ENCODE peak calls at places on chromosomes 13 and 19, in eight cellular contexts. One of them, this sample, is unnamed. For H3K36me3, the result is how much of the 10 kb centered on the place peaks cover.

GRCh38 chr13:109938255-109938936 is 152.0 kb upstream of the IRS2 start:
- DNase-seq in breast epithelium: no peak
- DNase-seq in heart right ventricle: no peak
- DNase-seq in right lobe of liver: no peak
- DNase-seq in lower lobe of right lung: no peak
- DNase-seq in fibroblast of lung: peak
- DNase-seq in SJCRH30: no peak
- DNase-seq in transverse colon: no peak
- DNase-seq in this sample: no peak

GRCh38 chr13:44147648-44148047 is 226.0 kb upstream of the SERP2 start:
- DNase-seq in SJCRH30: no peak
- DNase-seq in transverse colon: no peak
- DNase-seq in breast epithelium: no peak
- DNase-seq in right lobe of liver: no peak
- DNase-seq in heart right ventricle: no peak
- DNase-seq in lower lobe of right lung: no peak
- DNase-seq in fibroblast of lung: no peak
- DNase-seq in this sample: no peak

GRCh38 chr13:40611004-40611403 is 55.4 kb downstream of the FOXO1 start:
- DNase-seq in heart right ventricle: no peak
- DNase-seq in lower lobe of right lung: no peak
- DNase-seq in breast epithelium: no peak
- DNase-seq in SJCRH30: no peak
- DNase-seq in transverse colon: no peak
- DNase-seq in right lobe of liver: no peak
- DNase-seq in fibroblast of lung: no peak
- DNase-seq in this sample: no peak

GRCh38 chr13:109344552-109345157 is 441.7 kb downstream of the IRS2 start:
- DNase-seq in fibroblast of lung: peak
- DNase-seq in transverse colon: no peak
- DNase-seq in heart right ventricle: no peak
- DNase-seq in SJCRH30: peak
- DNase-seq in breast epithelium: no peak
- DNase-seq in lower lobe of right lung: no peak
- DNase-seq in right lobe of liver: no peak
- DNase-seq in this sample: no peak

GRCh38 chr19:57088125-57088524 is 31.7 kb upstream of the USP29 start:
- DNase-seq in fibroblast of lung: no peak
- DNase-seq in transverse colon: no peak
- DNase-seq in right lobe of liver: no peak
- DNase-seq in SJCRH30: peak
- DNase-seq in heart right ventricle: no peak
- DNase-seq in breast epithelium: no peak
- DNase-seq in lower lobe of right lung: no peak
- DNase-seq in this sample: no peak

GRCh38 chr19:4138445-4138844 is 14.5 kb upstream of the MAP2K2 start:
- DNase-seq in heart right ventricle: no peak
- DNase-seq in SJCRH30: no peak
- DNase-seq in transverse colon: no peak
- DNase-seq in breast epithelium: no peak
- DNase-seq in right lobe of liver: no peak
- DNase-seq in lower lobe of right lung: no peak
- DNase-seq in fibroblast of lung: no peak
- DNase-seq in this sample: no peak

GRCh38 chr19:45975296-45975695 is 1.6 kb upstream of the NOVA2 start:
- DNase-seq in transverse colon: no peak
- DNase-seq in breast epithelium: no peak
- DNase-seq in lower lobe of right lung: no peak
- DNase-seq in SJCRH30: no peak
- DNase-seq in fibroblast of lung: no peak
- DNase-seq in right lobe of liver: no peak
- DNase-seq in heart right ventricle: no peak
- DNase-seq in this sample: no peak

GRCh38 chr13:29474991-29475390 is 120.5 kb downstream of the SLC7A1 start:
- DNase-seq in SJCRH30: peak
- DNase-seq in breast epithelium: no peak
- DNase-seq in heart right ventricle: no peak
- DNase-seq in fibroblast of lung: peak
- DNase-seq in transverse colon: no peak
- DNase-seq in right lobe of liver: no peak
- DNase-seq in lower lobe of right lung: no peak
- DNase-seq in this sample: no peak

GRCh38 chr13:73428137-73428536 is 369.3 kb downstream of the KLF5 start:
- DNase-seq in fibroblast of lung: peak
- DNase-seq in breast epithelium: no peak
- DNase-seq in SJCRH30: no peak
- DNase-seq in right lobe of liver: no peak
- DNase-seq in transverse colon: no peak
- DNase-seq in lower lobe of right lung: no peak
- DNase-seq in heart right ventricle: no peak
- DNase-seq in this sample: no peak

GRCh38 chr13:95724252-95724651 is 47.3 kb downstream of the DNAJC3 start:
- DNase-seq in lower lobe of right lung: no peak
- DNase-seq in breast epithelium: no peak
- DNase-seq in right lobe of liver: no peak
- DNase-seq in SJCRH30: no peak
- DNase-seq in heart right ventricle: no peak
- DNase-seq in fibroblast of lung: no peak
- DNase-seq in transverse colon: no peak
- DNase-seq in this sample: no peak

GRCh38 chr13:60425332-60425731 is 28.3 kb downstream of the TDRD3 start:
- DNase-seq in breast epithelium: no peak
- DNase-seq in transverse colon: no peak
- DNase-seq in SJCRH30: no peak
- DNase-seq in right lobe of liver: no peak
- DNase-seq in heart right ventricle: no peak
- DNase-seq in lower lobe of right lung: no peak
- DNase-seq in fibroblast of lung: no peak
- DNase-seq in this sample: no peak

GRCh38 chr19:4713384-4713951 is 10.2 kb downstream of the DPP9 start:
- DNase-seq in right lobe of liver: peak
- DNase-seq in SJCRH30: no peak
- DNase-seq in breast epithelium: peak
- DNase-seq in fibroblast of lung: peak
- DNase-seq in transverse colon: peak
- DNase-seq in lower lobe of right lung: no peak
- DNase-seq in heart right ventricle: peak
- DNase-seq in this sample: peak

GRCh38 chr19:5628919-5629481 is 6.1 kb downstream of the SAFB start:
- DNase-seq in SJCRH30: no peak
- DNase-seq in right lobe of liver: no peak
- DNase-seq in fibroblast of lung: no peak
- DNase-seq in lower lobe of right lung: no peak
- DNase-seq in heart right ventricle: no peak
- DNase-seq in transverse colon: no peak
- DNase-seq in breast epithelium: no peak
- DNase-seq in this sample: no peak

GRCh38 chr19:12872941-12873890 is 8.0 kb downstream of the DNASE2 start:
- DNase-seq in SJCRH30: peak
- DNase-seq in fibroblast of lung: peak
- DNase-seq in lower lobe of right lung: peak
- DNase-seq in breast epithelium: peak
- DNase-seq in heart right ventricle: peak
- DNase-seq in transverse colon: peak
- DNase-seq in right lobe of liver: peak
- DNase-seq in this sample: no peak

GRCh38 chr19:35937345-35938281 is 1.4 kb downstream of the LRFN3 start:
- DNase-seq in transverse colon: no peak
- DNase-seq in SJCRH30: no peak
- DNase-seq in breast epithelium: no peak
- DNase-seq in fibroblast of lung: no peak
- DNase-seq in right lobe of liver: peak
- DNase-seq in heart right ventricle: no peak
- DNase-seq in lower lobe of right lung: no peak
- DNase-seq in this sample: peak

GRCh38 chr19:11236324-11237301 is 2.8 kb upstream of the ANGPTL8 start:
- DNase-seq in lower lobe of right lung: no peak
- DNase-seq in right lobe of liver: peak
- DNase-seq in SJCRH30: no peak
- DNase-seq in heart right ventricle: no peak
- DNase-seq in transverse colon: no peak
- DNase-seq in breast epithelium: no peak
- DNase-seq in fibroblast of lung: no peak
- DNase-seq in this sample: no peak

GRCh38 chr19:57435062-57435978 is at the start of gene ZNF749:
- DNase-seq in lower lobe of right lung: peak
- DNase-seq in fibroblast of lung: peak
- DNase-seq in right lobe of liver: peak
- DNase-seq in breast epithelium: peak
- DNase-seq in heart right ventricle: peak
- DNase-seq in transverse colon: peak
- DNase-seq in SJCRH30: peak
- DNase-seq in this sample: peak

GRCh38 chr13:47846886-47847285 is 154.2 kb downstream of the SUCLA2 start:
- DNase-seq in breast epithelium: no peak
- DNase-seq in transverse colon: no peak
- DNase-seq in right lobe of liver: no peak
- DNase-seq in fibroblast of lung: no peak
- DNase-seq in SJCRH30: no peak
- DNase-seq in lower lobe of right lung: no peak
- DNase-seq in heart right ventricle: no peak
- DNase-seq in this sample: no peak

GRCh38 chr19:50779504-50780457 is 9.5 kb downstream of the GPR32 start:
- DNase-seq in transverse colon: no peak
- DNase-seq in fibroblast of lung: no peak
- DNase-seq in heart right ventricle: no peak
- DNase-seq in lower lobe of right lung: no peak
- DNase-seq in SJCRH30: no peak
- DNase-seq in breast epithelium: no peak
- DNase-seq in right lobe of liver: no peak
- DNase-seq in this sample: no peak

GRCh38 chr13:113187263-113187669 is 21.2 kb downstream of the PCID2 start:
- DNase-seq in SJCRH30: peak
- DNase-seq in fibroblast of lung: peak
- DNase-seq in heart right ventricle: peak
- DNase-seq in right lobe of liver: no peak
- DNase-seq in lower lobe of right lung: no peak
- DNase-seq in transverse colon: peak
- DNase-seq in breast epithelium: no peak
- DNase-seq in this sample: peak

DNA sequence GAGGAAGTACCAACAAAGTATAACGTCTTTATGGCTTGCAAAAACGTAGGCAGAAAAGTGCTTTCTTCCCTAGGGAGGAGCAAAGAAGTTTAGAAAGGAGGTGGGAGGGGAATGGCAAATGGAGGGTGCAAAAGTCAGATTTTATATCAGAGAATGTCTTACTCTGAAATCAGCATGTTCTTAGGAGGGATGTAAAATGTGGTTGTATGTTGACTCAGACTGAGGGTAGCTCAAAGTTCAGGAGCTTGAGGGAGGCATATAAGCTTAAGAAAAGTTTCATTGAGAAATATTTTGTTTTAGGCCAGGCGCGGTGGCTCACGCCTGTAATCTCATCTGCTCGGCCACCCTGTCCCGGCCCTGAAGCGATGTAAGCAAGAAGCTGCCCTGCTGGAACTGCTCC is 1.7 kb downstream of the ZNF90 start:
- DNase-seq in fibroblast of lung: no peak
- DNase-seq in heart right ventricle: no peak
- DNase-seq in breast epithelium: no peak
- DNase-seq in right lobe of liver: no peak
- DNase-seq in transverse colon: peak
- DNase-seq in lower lobe of right lung: no peak
- DNase-seq in SJCRH30: no peak
- DNase-seq in this sample: no peak
- H3K36me3 ChIP-seq in fibroblast of lung: under half
- H3K36me3 ChIP-seq in heart right ventricle: under half
- H3K36me3 ChIP-seq in breast epithelium: under half
- H3K36me3 ChIP-seq in right lobe of liver: under half
- H3K36me3 ChIP-seq in transverse colon: under half
- H3K36me3 ChIP-seq in lower lobe of right lung: under half
- H3K36me3 ChIP-seq in SJCRH30: under half
- H3K36me3 ChIP-seq in this sample: under half

GRCh38 chr19:51948979-51949378 is 21.7 kb downstream of the ZNF613 start:
- DNase-seq in fibroblast of lung: peak
- DNase-seq in lower lobe of right lung: no peak
- DNase-seq in SJCRH30: no peak
- DNase-seq in breast epithelium: no peak
- DNase-seq in heart right ventricle: peak
- DNase-seq in transverse colon: no peak
- DNase-seq in right lobe of liver: no peak
- DNase-seq in this sample: peak

GRCh38 chr19:51946602-51947001 is 19.3 kb downstream of the ZNF613 start:
- DNase-seq in SJCRH30: no peak
- DNase-seq in transverse colon: no peak
- DNase-seq in lower lobe of right lung: no peak
- DNase-seq in fibroblast of lung: no peak
- DNase-seq in breast epithelium: no peak
- DNase-seq in right lobe of liver: no peak
- DNase-seq in heart right ventricle: no peak
- DNase-seq in this sample: no peak

GRCh38 chr19:51944798-51945552 is 17.7 kb downstream of the ZNF613 start:
- DNase-seq in transverse colon: no peak
- DNase-seq in fibroblast of lung: no peak
- DNase-seq in right lobe of liver: no peak
- DNase-seq in lower lobe of right lung: no peak
- DNase-seq in breast epithelium: no peak
- DNase-seq in heart right ventricle: no peak
- DNase-seq in SJCRH30: no peak
- DNase-seq in this sample: no peak
- H3K36me3 ChIP-seq in transverse colon: under half
- H3K36me3 ChIP-seq in fibroblast of lung: under half
- H3K36me3 ChIP-seq in right lobe of liver: under half
- H3K36me3 ChIP-seq in lower lobe of right lung: under half
- H3K36me3 ChIP-seq in breast epithelium: under half
- H3K36me3 ChIP-seq in heart right ventricle: under half
- H3K36me3 ChIP-seq in SJCRH30: half or more
- H3K36me3 ChIP-seq in this sample: half or more

GRCh38 chr19:28607066-28607583 is 605.8 kb downstream of the UQCRFS1 start:
- DNase-seq in transverse colon: no peak
- DNase-seq in SJCRH30: no peak
- DNase-seq in breast epithelium: no peak
- DNase-seq in heart right ventricle: no peak
- DNase-seq in fibroblast of lung: no peak
- DNase-seq in right lobe of liver: no peak
- DNase-seq in lower lobe of right lung: no peak
- DNase-seq in this sample: no peak
- H3K36me3 ChIP-seq in transverse colon: under half
- H3K36me3 ChIP-seq in SJCRH30: under half
- H3K36me3 ChIP-seq in breast epithelium: under half
- H3K36me3 ChIP-seq in heart right ventricle: under half
- H3K36me3 ChIP-seq in fibroblast of lung: under half
- H3K36me3 ChIP-seq in right lobe of liver: under half
- H3K36me3 ChIP-seq in lower lobe of right lung: under half
- H3K36me3 ChIP-seq in this sample: under half

DNA sequence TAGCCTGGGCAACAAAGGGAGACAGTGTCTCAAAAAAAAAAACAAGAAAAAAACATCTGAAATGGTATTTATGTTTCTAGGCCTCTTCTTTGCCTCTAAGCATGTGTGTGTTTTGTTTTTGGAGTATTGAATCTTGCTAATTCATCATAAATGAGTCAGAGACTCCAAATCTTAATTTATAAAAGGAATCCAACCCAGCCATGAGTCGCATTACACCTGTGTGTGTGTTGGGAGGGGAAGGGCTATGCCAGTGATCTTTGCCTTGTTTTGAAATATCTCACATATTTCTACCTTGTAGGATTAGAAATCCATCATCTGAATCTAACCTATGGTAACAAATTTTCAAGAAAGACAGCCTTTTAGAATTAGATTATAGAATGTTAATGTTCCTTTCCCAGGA is 4.0 kb downstream of the ZNF331 start:
- DNase-seq in transverse colon: no peak
- DNase-seq in heart right ventricle: no peak
- DNase-seq in right lobe of liver: no peak
- DNase-seq in breast epithelium: no peak
- DNase-seq in fibroblast of lung: no peak
- DNase-seq in lower lobe of right lung: no peak
- DNase-seq in SJCRH30: no peak
- DNase-seq in this sample: no peak
- H3K36me3 ChIP-seq in transverse colon: under half
- H3K36me3 ChIP-seq in heart right ventricle: under half
- H3K36me3 ChIP-seq in right lobe of liver: under half
- H3K36me3 ChIP-seq in breast epithelium: under half
- H3K36me3 ChIP-seq in fibroblast of lung: under half
- H3K36me3 ChIP-seq in lower lobe of right lung: under half
- H3K36me3 ChIP-seq in SJCRH30: under half
- H3K36me3 ChIP-seq in this sample: under half